ENCODE peak calls at places on chromosomes 7 and 10, in eight cellular contexts. R is mammary epithelial cell; I is amniotic stem cell; Y is central memory CD4-positive, alpha-beta T cell; Z is GM23338; C is HFFc6; O is stimulated activated effector memory CD8-positive, alpha-beta T cell treated with anti-CD3 and anti-CD28 coated beads, Interleukin-12 subunit alpha, Interleukin-12 subunit beta, amount 100 ng/mL, for 72 hours; E is activated effector memory CD4-positive, alpha-beta T cell treated with Interleukin-2 at 50 U/mL for 16 hours. V is an unnamed sample.

GRCh38 chr10:89214766-89215165 is 7.6 kb upstream of the CH25H start:
- DNase-seq in I (no peak), O (no peak), E (no peak), Z (no peak), R (no peak), Y (no peak), C (no peak), V (no peak)

GRCh38 chr7:45244996-45245395 is 87.4 kb downstream of the RAMP3 start:
- DNase-seq in Z (no peak), O (no peak), R (no peak), E (no peak), Y (no peak), I (no peak), C (no peak), V (no peak)

GRCh38 chr7:35993663-35994622 is 159.1 kb upstream of the EEPD1 start:
- DNase-seq in O (no peak), R (peak), Y (no peak), Z (no peak), I (no peak), C (no peak), E (no peak), V (no peak)

GRCh38 chr7:73894851-73895441 is 34.0 kb downstream of the TMEM270 start:
- DNase-seq in O (no peak), R (peak), I (peak), C (peak), Z (no peak), E (no peak), Y (no peak), V (no peak)

GRCh38 chr7:106346678-106347217 is 62.0 kb upstream of the NAMPT start:
- DNase-seq in I (peak), Y (peak), C (peak), E (no peak), R (peak), Z (no peak), O (peak), V (peak)

GRCh38 chr10:104931723-104932122 is 290.6 kb downstream of the SORCS3 start:
- DNase-seq in O (no peak), R (no peak), I (no peak), Y (no peak), E (no peak), Z (no peak), C (no peak), V (no peak)

GRCh38 chr10:119165171-119166110 is at the start of gene SFXN4:
- DNase-seq in E (peak), Y (peak), O (peak), Z (peak), R (peak), C (peak), I (peak), V (no peak)

GRCh38 chr10:99431190-99431549 is 746 bp upstream of the GOT1 start:
- DNase-seq in R (peak), Y (no peak), Z (peak), I (no peak), C (peak), O (no peak), E (no peak), V (no peak)

GRCh38 chr10:11425288-11425595 is 186.2 kb downstream of the USP6NL start:
- DNase-seq in I (no peak), R (no peak), E (no peak), Y (no peak), C (no peak), Z (no peak), O (no peak), V (no peak)

GRCh38 chr10:111522551-111522950 is 445.7 kb downstream of the ADRA2A start:
- DNase-seq in E (no peak), Y (no peak), O (no peak), Z (no peak), I (no peak), R (no peak), C (no peak), V (no peak)

GRCh38 chr7:148084138-148084537 is 506.4 kb upstream of the C7orf33 start:
- DNase-seq in E (no peak), I (peak), R (peak), C (peak), O (no peak), Z (peak), Y (no peak), V (no peak)

GRCh38 chr7:137975768-137976167 is 26.1 kb downstream of the CREB3L2 start:
- DNase-seq in Z (no peak), O (no peak), Y (no peak), C (no peak), R (no peak), E (no peak), I (no peak), V (no peak)

GRCh38 chr10:10830316-10831061 is 187.2 kb upstream of the CELF2 start:
- DNase-seq in C (peak), E (no peak), R (peak), O (no peak), Y (no peak), I (peak), Z (no peak), V (no peak)

GRCh38 chr7:122306320-122307227 is 2.0 kb upstream of the FEZF1 start:
- DNase-seq in R (no peak), C (no peak), Z (peak), I (no peak), O (no peak), Y (no peak), E (no peak), V (no peak)

V was measured in SIG-M5.